ENCODE peak calls at places on chromosome 15, in nine cellular contexts. One of them, this sample, is unnamed.

GRCh38 chr15:38533416-38533915 is 31.1 kb downstream of the RASGRP1 start:
- DNase-seq in bronchial epithelial cell: no peak
- DNase-seq in AG09319: no peak
- DNase-seq in mucosa of descending colon: no peak
- DNase-seq in GM13976: no peak
- DNase-seq in colonic mucosa: no peak
- DNase-seq in cardiac muscle cell: no peak
- DNase-seq in H9: no peak
- DNase-seq in WTC11: no peak
- DNase-seq in this sample: no peak

GRCh38 chr15:77568014-77568959 is 64.4 kb downstream of the LINGO1 start:
- DNase-seq in mucosa of descending colon: no peak
- DNase-seq in cardiac muscle cell: peak; percentile 32
- DNase-seq in AG09319: no peak
- DNase-seq in GM13976: no peak
- DNase-seq in WTC11: no peak
- DNase-seq in colonic mucosa: no peak
- DNase-seq in bronchial epithelial cell: no peak
- DNase-seq in H9: no peak
- DNase-seq in this sample: no peak

GRCh38 chr15:42444415-42445063 is 46.4 kb downstream of the ZNF106 start:
- DNase-seq in WTC11: peak; percentile 18
- DNase-seq in colonic mucosa: no peak
- DNase-seq in cardiac muscle cell: peak; percentile 6
- DNase-seq in AG09319: no peak
- DNase-seq in H9: peak; percentile 29
- DNase-seq in bronchial epithelial cell: no peak
- DNase-seq in mucosa of descending colon: peak; percentile 5
- DNase-seq in GM13976: no peak
- DNase-seq in this sample: no peak

GRCh38 chr15:69253156-69253555 is 45.6 kb upstream of the PAQR5 start:
- DNase-seq in bronchial epithelial cell: peak; percentile 90
- DNase-seq in colonic mucosa: no peak
- DNase-seq in WTC11: no peak
- DNase-seq in cardiac muscle cell: peak; percentile 88
- DNase-seq in AG09319: peak; percentile 28
- DNase-seq in GM13976: no peak
- DNase-seq in mucosa of descending colon: no peak
- DNase-seq in H9: no peak
- DNase-seq in this sample: peak; percentile 16

GRCh38 chr15:93286456-93286855 is 197.4 kb upstream of the RGMA start:
- DNase-seq in colonic mucosa: no peak
- DNase-seq in GM13976: no peak
- DNase-seq in AG09319: no peak
- DNase-seq in bronchial epithelial cell: no peak
- DNase-seq in mucosa of descending colon: no peak
- DNase-seq in cardiac muscle cell: no peak
- DNase-seq in H9: no peak
- DNase-seq in WTC11: no peak
- DNase-seq in this sample: no peak

GRCh38 chr15:36428102-36428845 is 151.2 kb upstream of the CDIN1 start:
- DNase-seq in AG09319: peak; percentile 92
- DNase-seq in H9: no peak
- DNase-seq in cardiac muscle cell: peak; percentile 97
- DNase-seq in mucosa of descending colon: no peak
- DNase-seq in GM13976: no peak
- DNase-seq in bronchial epithelial cell: peak; percentile 96
- DNase-seq in WTC11: no peak
- DNase-seq in colonic mucosa: no peak
- DNase-seq in this sample: no peak

GRCh38 chr15:101152914-101153313 is 98.9 kb downstream of the CHSY1 start:
- DNase-seq in WTC11: peak; percentile 62
- DNase-seq in bronchial epithelial cell: no peak
- DNase-seq in cardiac muscle cell: no peak
- DNase-seq in H9: peak; percentile 81
- DNase-seq in mucosa of descending colon: no peak
- DNase-seq in AG09319: no peak
- DNase-seq in colonic mucosa: no peak
- DNase-seq in GM13976: no peak
- DNase-seq in this sample: peak; percentile 19

GRCh38 chr15:52786436-52787122 is 3.6 kb downstream of the ONECUT1 start:
- DNase-seq in mucosa of descending colon: no peak
- DNase-seq in cardiac muscle cell: no peak
- DNase-seq in AG09319: no peak
- DNase-seq in bronchial epithelial cell: no peak
- DNase-seq in GM13976: no peak
- DNase-seq in colonic mucosa: no peak
- DNase-seq in WTC11: peak; percentile 54
- DNase-seq in H9: peak; percentile 68
- DNase-seq in this sample: no peak

GRCh38 chr15:71634820-71635219 is 175.5 kb upstream of the NR2E3 start:
- DNase-seq in cardiac muscle cell: peak; percentile 17
- DNase-seq in WTC11: no peak
- DNase-seq in GM13976: no peak
- DNase-seq in bronchial epithelial cell: no peak
- DNase-seq in mucosa of descending colon: no peak
- DNase-seq in colonic mucosa: no peak
- DNase-seq in AG09319: peak; percentile 61
- DNase-seq in H9: no peak
- DNase-seq in this sample: no peak

GRCh38 chr15:62079594-62079993 is 12.8 kb downstream of the C2CD4A start:
- DNase-seq in WTC11: no peak
- DNase-seq in H9: no peak
- DNase-seq in colonic mucosa: no peak
- DNase-seq in GM13976: no peak
- DNase-seq in mucosa of descending colon: no peak
- DNase-seq in cardiac muscle cell: no peak
- DNase-seq in AG09319: no peak
- DNase-seq in bronchial epithelial cell: no peak
- DNase-seq in this sample: no peak

GRCh38 chr15:62087671-62088360 is 21.0 kb downstream of the C2CD4A start:
- DNase-seq in mucosa of descending colon: no peak
- DNase-seq in colonic mucosa: no peak
- DNase-seq in bronchial epithelial cell: peak; percentile 59
- DNase-seq in H9: no peak
- DNase-seq in GM13976: no peak
- DNase-seq in AG09319: no peak
- DNase-seq in cardiac muscle cell: peak; percentile 70
- DNase-seq in WTC11: no peak
- DNase-seq in this sample: no peak

GRCh38 chr15:95734422-95735316 is 595.8 kb upstream of the NR2F2 start:
- DNase-seq in H9: no peak
- DNase-seq in bronchial epithelial cell: peak; percentile 43
- DNase-seq in GM13976: no peak
- DNase-seq in cardiac muscle cell: peak; percentile 82
- DNase-seq in AG09319: no peak
- DNase-seq in mucosa of descending colon: no peak
- DNase-seq in WTC11: no peak
- DNase-seq in colonic mucosa: no peak
- DNase-seq in this sample: no peak

GRCh38 chr15:92801774-92802464 is 98.2 kb upstream of the CHD2 start:
- DNase-seq in colonic mucosa: peak; percentile 59
- DNase-seq in AG09319: peak; percentile 88
- DNase-seq in cardiac muscle cell: peak; percentile 95
- DNase-seq in bronchial epithelial cell: peak; percentile 88
- DNase-seq in mucosa of descending colon: peak; percentile 48
- DNase-seq in H9: no peak
- DNase-seq in WTC11: no peak
- DNase-seq in GM13976: no peak
- DNase-seq in this sample: peak; percentile 34

GRCh38 chr15:71295242-71296031 is 180.2 kb downstream of the THSD4 start:
- DNase-seq in bronchial epithelial cell: peak; percentile 100
- DNase-seq in H9: no peak
- DNase-seq in colonic mucosa: peak; percentile 35
- DNase-seq in cardiac muscle cell: peak; percentile 90
- DNase-seq in WTC11: no peak
- DNase-seq in GM13976: no peak
- DNase-seq in AG09319: peak; percentile 95
- DNase-seq in mucosa of descending colon: no peak
- DNase-seq in this sample: peak; percentile 79

DNA sequence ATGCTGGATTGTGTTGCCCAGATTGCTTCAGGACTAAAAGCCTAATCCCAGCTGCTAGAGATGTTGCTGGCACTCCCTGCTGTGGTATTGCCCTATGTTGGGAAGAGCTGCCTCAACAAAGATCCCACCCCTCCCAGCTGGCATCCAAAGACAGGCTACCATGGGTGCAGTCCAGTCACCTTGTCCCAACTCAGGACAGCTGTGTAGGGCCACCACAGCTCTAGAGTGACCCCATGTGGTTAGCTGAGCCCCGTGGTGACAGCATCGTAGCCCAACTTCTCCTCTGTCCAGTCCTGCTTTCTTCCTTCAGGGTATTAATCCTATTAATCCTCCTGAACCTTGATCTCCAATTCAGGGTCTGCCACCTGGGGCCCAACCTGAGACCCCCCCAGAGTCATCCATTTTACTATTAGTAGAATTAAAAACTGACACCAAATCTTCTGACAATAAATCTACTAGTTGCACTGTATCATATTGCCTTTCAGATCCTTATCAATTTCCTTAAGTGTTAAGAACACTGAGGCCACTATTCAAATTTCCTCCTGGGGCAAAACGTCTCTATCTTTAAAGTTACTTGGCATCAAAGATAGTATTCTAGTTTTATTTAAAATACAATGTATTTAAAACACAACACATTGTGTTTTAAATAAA is 83.5 kb downstream of the AQP9 start:
- DNase-seq in colonic mucosa: peak; percentile 21
- DNase-seq in GM13976: peak; percentile 56
- DNase-seq in cardiac muscle cell: peak; percentile 53
- DNase-seq in bronchial epithelial cell: no peak
- DNase-seq in H9: peak; percentile 55
- DNase-seq in mucosa of descending colon: peak; percentile 39
- DNase-seq in WTC11: peak; percentile 48
- DNase-seq in AG09319: no peak
- DNase-seq in this sample: peak; percentile 80
- TF ChIP-seq CTCF in colonic mucosa: peak; percentile 16
- TF ChIP-seq CTCF in GM13976: peak; percentile 65
- TF ChIP-seq CTCF in cardiac muscle cell: peak; percentile 68
- TF ChIP-seq CTCF in bronchial epithelial cell: peak; percentile 69
- TF ChIP-seq CTCF in H9: peak; percentile 56
- TF ChIP-seq CTCF in mucosa of descending colon: no peak
- TF ChIP-seq CTCF in WTC11: no peak
- TF ChIP-seq CTCF in AG09319: peak; percentile 72
- TF ChIP-seq CTCF in this sample: peak; percentile 77

DNA sequence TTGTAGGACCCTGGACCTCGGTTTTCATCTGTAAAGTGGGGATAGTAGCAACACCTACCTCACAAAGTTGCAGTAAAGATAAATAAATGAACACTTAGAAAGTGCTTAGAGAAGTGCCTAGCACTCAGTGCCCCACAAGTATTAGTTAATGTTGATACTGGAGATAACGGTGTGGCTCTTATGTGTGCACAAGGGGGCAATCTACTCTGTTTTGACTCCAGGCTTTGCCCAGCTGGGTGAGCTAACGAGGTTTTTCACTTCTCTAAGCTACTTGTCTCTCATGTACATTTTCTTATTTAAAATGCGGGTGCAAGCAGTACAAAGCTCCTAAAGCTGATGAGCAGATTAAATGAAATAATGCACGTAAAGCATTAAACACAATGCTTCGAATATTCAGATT is 193.5 kb upstream of the ICE2 start:
- DNase-seq in AG09319: no peak
- DNase-seq in bronchial epithelial cell: no peak
- DNase-seq in H9: no peak
- DNase-seq in GM13976: no peak
- DNase-seq in cardiac muscle cell: no peak
- DNase-seq in mucosa of descending colon: no peak
- DNase-seq in WTC11: no peak
- DNase-seq in colonic mucosa: no peak
- DNase-seq in this sample: no peak
- TF ChIP-seq CTCF in AG09319: no peak
- TF ChIP-seq CTCF in bronchial epithelial cell: no peak
- TF ChIP-seq CTCF in H9: peak; percentile 49
- TF ChIP-seq CTCF in GM13976: no peak
- TF ChIP-seq CTCF in cardiac muscle cell: no peak
- TF ChIP-seq CTCF in mucosa of descending colon: no peak
- TF ChIP-seq CTCF in WTC11: no peak
- TF ChIP-seq CTCF in colonic mucosa: no peak
- TF ChIP-seq CTCF in this sample: no peak

GRCh38 chr15:53808058-53808703 is 48.7 kb upstream of the WDR72 start:
- DNase-seq in GM13976: peak; percentile 16
- DNase-seq in bronchial epithelial cell: peak; percentile 19
- DNase-seq in AG09319: no peak
- DNase-seq in H9: no peak
- DNase-seq in WTC11: no peak
- DNase-seq in cardiac muscle cell: peak; percentile 2
- DNase-seq in colonic mucosa: no peak
- DNase-seq in mucosa of descending colon: no peak
- DNase-seq in this sample: no peak
- TF ChIP-seq CTCF in GM13976: peak; percentile 24
- TF ChIP-seq CTCF in bronchial epithelial cell: peak; percentile 44
- TF ChIP-seq CTCF in AG09319: peak; percentile 29
- TF ChIP-seq CTCF in H9: peak; percentile 79
- TF ChIP-seq CTCF in WTC11: peak; percentile 52
- TF ChIP-seq CTCF in cardiac muscle cell: peak; percentile 56
- TF ChIP-seq CTCF in colonic mucosa: peak; percentile 55
- TF ChIP-seq CTCF in mucosa of descending colon: no peak
- TF ChIP-seq CTCF in this sample: peak; percentile 24

GRCh38 chr15:73244333-73244732 is 124.4 kb downstream of the HCN4 start:
- DNase-seq in bronchial epithelial cell: peak; percentile 41
- DNase-seq in H9: peak; percentile 37
- DNase-seq in cardiac muscle cell: no peak
- DNase-seq in mucosa of descending colon: peak; percentile 48
- DNase-seq in GM13976: peak; percentile 24
- DNase-seq in WTC11: no peak
- DNase-seq in colonic mucosa: peak; percentile 25
- DNase-seq in AG09319: no peak
- DNase-seq in this sample: peak; percentile 65
- TF ChIP-seq CTCF in bronchial epithelial cell: peak; percentile 53
- TF ChIP-seq CTCF in H9: peak; percentile 69
- TF ChIP-seq CTCF in cardiac muscle cell: peak; percentile 30
- TF ChIP-seq CTCF in mucosa of descending colon: no peak
- TF ChIP-seq CTCF in GM13976: peak; percentile 26
- TF ChIP-seq CTCF in WTC11: no peak
- TF ChIP-seq CTCF in colonic mucosa: no peak
- TF ChIP-seq CTCF in AG09319: no peak
- TF ChIP-seq CTCF in this sample: peak; percentile 60

GRCh38 chr15:66905954-66906353 is 159.4 kb upstream of the SMAD3 start:
- DNase-seq in AG09319: no peak
- DNase-seq in GM13976: no peak
- DNase-seq in bronchial epithelial cell: no peak
- DNase-seq in WTC11: no peak
- DNase-seq in cardiac muscle cell: no peak
- DNase-seq in H9: peak; percentile 33
- DNase-seq in colonic mucosa: no peak
- DNase-seq in mucosa of descending colon: no peak
- DNase-seq in this sample: no peak
- TF ChIP-seq CTCF in AG09319: no peak
- TF ChIP-seq CTCF in GM13976: no peak
- TF ChIP-seq CTCF in bronchial epithelial cell: no peak
- TF ChIP-seq CTCF in WTC11: no peak
- TF ChIP-seq CTCF in cardiac muscle cell: peak; percentile 6
- TF ChIP-seq CTCF in H9: peak; percentile 60
- TF ChIP-seq CTCF in colonic mucosa: no peak
- TF ChIP-seq CTCF in mucosa of descending colon: no peak
- TF ChIP-seq CTCF in this sample: no peak

GRCh38 chr15:75202251-75203016 is 752 bp downstream of the C15orf39 start:
- DNase-seq in GM13976: peak; percentile 85
- DNase-seq in cardiac muscle cell: peak; percentile 74
- DNase-seq in mucosa of descending colon: peak; percentile 87
- DNase-seq in H9: peak; percentile 51
- DNase-seq in AG09319: peak; percentile 68
- DNase-seq in colonic mucosa: peak; percentile 83
- DNase-seq in bronchial epithelial cell: no peak
- DNase-seq in WTC11: peak; percentile 62
- DNase-seq in this sample: peak; percentile 83
- TF ChIP-seq CTCF in GM13976: no peak
- TF ChIP-seq CTCF in cardiac muscle cell: no peak
- TF ChIP-seq CTCF in mucosa of descending colon: no peak
- TF ChIP-seq CTCF in H9: peak; percentile 42
- TF ChIP-seq CTCF in AG09319: no peak
- TF ChIP-seq CTCF in colonic mucosa: peak; percentile 32
- TF ChIP-seq CTCF in bronchial epithelial cell: no peak
- TF ChIP-seq CTCF in WTC11: no peak
- TF ChIP-seq CTCF in this sample: no peak